ENCODE peak calls at places on chromosome 10, in five cellular contexts. T is mesendoderm, D is mesenchymal stem cell, F is IMR-90, J is trophoblast cell. V is an unnamed sample.

GRCh38 chr10:2329082-2329481 is 591.8 kb upstream of the ADARB2 start:
- DNase-seq in T (no peak), J (no peak), F (no peak), D (no peak), V (no peak)

GRCh38 chr10:27744478-27745379 is 890 bp downstream of the MKX start:
- DNase-seq in J (peak; percentile 1), T (peak; percentile 63), D (peak; percentile 27), F (peak; percentile 26), V (peak; percentile 44)

GRCh38 chr10:91190388-91190870 is 30.0 kb upstream of the PCGF5 start:
- DNase-seq in D (peak; percentile 26), F (peak; percentile 78), J (no peak), T (no peak), V (no peak)

GRCh38 chr10:16611037-16611436 is 89.4 kb upstream of the C1QL3 start:
- DNase-seq in T (no peak), J (no peak), D (peak; percentile 17), F (no peak), V (no peak)

GRCh38 chr10:45514283-45515270 is 140.6 kb downstream of the ALOX5 start:
- DNase-seq in T (no peak), J (no peak), D (peak; percentile 19), F (peak; percentile 43), V (no peak)

GRCh38 chr10:62545667-62546066 is 171.5 kb downstream of the ZNF365 start:
- DNase-seq in J (no peak), D (peak; percentile 49), T (no peak), F (peak; percentile 39), V (no peak)

GRCh38 chr10:71243756-71244637 is 31.6 kb downstream of the UNC5B start:
- DNase-seq in T (no peak), F (peak; percentile 28), J (peak; percentile 76), D (peak; percentile 78), V (no peak)

GRCh38 chr10:27153855-27154198 is 357 bp downstream of the YME1L1 start:
- DNase-seq in J (peak; percentile 8), F (peak; percentile 29), D (no peak), T (peak; percentile 47), V (no peak)

GRCh38 chr10:122521011-122521410 is 39.5 kb upstream of the DMBT1 start:
- DNase-seq in D (no peak), F (no peak), T (no peak), J (no peak), V (no peak)

GRCh38 chr10:68301790-68302502 is 29.9 kb upstream of the HNRNPH3 start:
- DNase-seq in J (peak; percentile 14), F (peak; percentile 75), T (peak; percentile 40), D (peak; percentile 55), V (no peak)

GRCh38 chr10:103915794-103916193 is 2.2 kb downstream of the STN1 start:
- DNase-seq in T (no peak), J (no peak), D (peak; percentile 17), F (no peak), V (no peak)

GRCh38 chr10:126663328-126663727 is 7.2 kb downstream of the C10orf90 start:
- DNase-seq in J (no peak), F (no peak), T (no peak), D (peak; percentile 100), V (no peak)

GRCh38 chr10:73860050-73860491 is 14.3 kb downstream of the CAMK2G start:
- DNase-seq in D (no peak), F (no peak), J (no peak), T (no peak), V (no peak)

GRCh38 chr10:24196426-24197039 is 12.4 kb upstream of the KIAA1217 start:
- DNase-seq in T (peak; percentile 81), J (peak; percentile 61), F (peak; percentile 59), D (peak; percentile 58), V (peak; percentile 82)

GRCh38 chr10:98272690-98273453 is 4.9 kb upstream of the LOXL4 start:
- DNase-seq in D (no peak), T (peak; percentile 58), F (no peak), J (no peak), V (peak; percentile 63)

GRCh38 chr10:75472685-75473084 is 41.3 kb downstream of the LRMDA start:
- DNase-seq in T (no peak), F (no peak), J (no peak), D (no peak), V (peak; percentile 8)

GRCh38 chr10:91883549-91884542 is 25.4 kb downstream of the FGFBP3 start:
- DNase-seq in J (peak; percentile 21), D (peak; percentile 45), F (peak; percentile 41), T (peak; percentile 76), V (peak; percentile 61)

GRCh38 chr10:59557052-59557451 is 152.6 kb downstream of the SLC16A9 start:
- DNase-seq in F (no peak), J (no peak), D (no peak), T (peak; percentile 76), V (no peak)

GRCh38 chr10:112393341-112393740 is 19.4 kb downstream of the ACSL5 start:
- DNase-seq in J (no peak), T (no peak), F (no peak), D (no peak), V (no peak)

GRCh38 chr10:103542764-103543616 is 49.5 kb downstream of the NEURL1 start:
- DNase-seq in F (peak; percentile 49), T (peak; percentile 85), J (no peak), D (peak; percentile 51), V (peak; percentile 67)

GRCh38 chr10:100653957-100654834 is 91.2 kb upstream of the PAX2 start:
- DNase-seq in T (peak; percentile 91), F (no peak), D (no peak), J (no peak), V (peak; percentile 66)

GRCh38 chr10:17216217-17216900 is 11.7 kb upstream of the VIM start:
- DNase-seq in T (peak; percentile 74), D (peak; percentile 99), F (peak; percentile 98), J (peak; percentile 29), V (peak; percentile 52)

GRCh38 chr10:31602541-31603244 is 283.7 kb downstream of the ZEB1 start:
- DNase-seq in J (no peak), T (peak; percentile 76), D (peak; percentile 75), F (peak; percentile 73), V (peak; percentile 68)

GRCh38 chr10:62638062-62638477 is 166.4 kb upstream of the ADO start:
- DNase-seq in T (peak; percentile 49), J (no peak), F (peak; percentile 19), D (peak; percentile 20), V (no peak)

GRCh38 chr10:52741851-52742250 is 30.7 kb downstream of the MBL2 start:
- DNase-seq in F (no peak), J (no peak), D (no peak), T (no peak), V (no peak)

GRCh38 chr10:77350711-77351119 is 286.9 kb downstream of the KCNMA1 start:
- DNase-seq in T (peak; percentile 72), D (peak; percentile 99), J (peak; percentile 46), F (peak; percentile 100), V (no peak)

GRCh38 chr10:8006274-8006999 is 48.1 kb upstream of the GATA3 start:
- DNase-seq in F (no peak), T (no peak), J (no peak), D (no peak), V (no peak)

GRCh38 chr10:27908231-27908630 is 90.6 kb downstream of the ODAD2 start:
- DNase-seq in F (no peak), J (no peak), T (no peak), D (no peak), V (no peak)

GRCh38 chr10:33377658-33378025 is 43.2 kb upstream of the NRP1 start:
- DNase-seq in D (no peak), F (peak; percentile 48), J (no peak), T (no peak), V (no peak)

GRCh38 chr10:132452216-132452650 is 55.2 kb downstream of the PWWP2B start:
- DNase-seq in F (no peak), J (no peak), D (no peak), T (no peak), V (no peak)
- H2AK5ac ChIP-seq in F (no peak overlapping the region), J (peak overlapping the region; percentile 10), D (no peak overlapping the region), T (no peak overlapping the region), V (no peak overlapping the region)

DNA sequence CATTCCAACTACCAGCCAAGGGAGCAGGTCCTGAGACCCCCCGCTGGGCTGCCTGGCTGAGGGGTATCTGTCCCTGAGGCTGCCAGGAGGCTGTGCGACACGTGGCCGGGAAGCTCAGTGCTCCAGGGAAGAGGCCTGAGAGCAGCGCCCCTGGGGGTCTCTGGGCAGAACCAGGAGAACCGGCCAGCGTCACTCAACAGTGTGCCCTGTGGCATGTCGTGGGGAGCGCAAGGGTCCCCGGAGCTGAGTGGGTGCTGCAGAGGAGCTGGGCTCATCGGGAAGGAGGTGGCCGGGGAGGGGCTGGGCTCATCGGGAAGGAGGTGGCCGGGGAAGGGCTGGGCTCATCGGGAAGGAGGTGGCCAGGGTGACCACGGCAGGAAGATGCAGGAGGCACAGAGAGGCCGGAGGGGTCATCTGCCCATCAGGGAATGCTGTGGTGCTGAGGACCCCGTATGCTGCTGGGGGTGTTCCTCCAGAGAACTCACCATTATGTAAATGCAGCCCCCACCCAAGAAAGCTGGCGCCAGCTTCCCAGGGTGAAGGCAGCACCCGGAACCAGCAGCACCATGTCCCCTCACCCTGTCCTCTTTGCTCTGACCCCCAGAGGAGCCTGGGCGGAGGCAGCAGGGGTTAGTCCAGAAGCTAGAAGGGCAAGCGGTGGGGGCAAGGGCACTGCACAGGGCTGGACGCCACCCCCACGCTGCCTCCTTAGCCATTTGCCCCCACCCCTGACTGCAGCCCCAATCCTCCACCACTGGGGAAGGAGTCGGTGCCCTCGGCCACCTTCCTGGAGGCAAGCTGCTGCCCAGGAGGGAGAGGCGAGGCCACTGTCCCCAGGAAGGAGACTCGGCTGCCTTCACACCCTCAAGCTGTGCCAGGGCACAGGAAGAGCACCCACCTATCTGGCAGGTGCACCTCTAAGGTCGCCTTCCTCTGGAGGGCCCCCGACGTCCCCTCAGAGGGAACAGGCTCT is 33.3 kb downstream of the CALML3 start:
- DNase-seq in J (no peak), D (no peak), F (no peak), T (peak; percentile 33), V (no peak)
- H2AK5ac ChIP-seq in J (peak overlapping the region; percentile 88), D (peak overlapping the region; percentile 33), F (peak overlapping the region; percentile 97), T (peak overlapping the region; percentile 45), V (no peak overlapping the region)

GRCh38 chr10:78933828-78934227 is 134.9 kb upstream of the ZMIZ1 start:
- DNase-seq in D (no peak), T (no peak), J (no peak), F (no peak), V (no peak)

GRCh38 chr10:78932084-78932386 is 136.7 kb upstream of the ZMIZ1 start:
- DNase-seq in F (no peak), D (no peak), J (no peak), T (no peak), V (no peak)

GRCh38 chr10:78931333-78932083 is 137.3 kb upstream of the ZMIZ1 start:
- DNase-seq in F (peak; percentile 88), T (peak; percentile 60), D (peak; percentile 91), J (no peak), V (no peak)

GRCh38 chr10:78934499-78934898 is 134.3 kb upstream of the ZMIZ1 start:
- DNase-seq in J (no peak), T (no peak), F (no peak), D (peak; percentile 61), V (no peak)

GRCh38 chr10:78932861-78933260 is 135.9 kb upstream of the ZMIZ1 start:
- DNase-seq in J (no peak), F (no peak), D (no peak), T (no peak), V (no peak)
- H2AK5ac ChIP-seq in J (no peak overlapping the region), F (peak overlapping the region; percentile 65), D (no peak overlapping the region), T (no peak overlapping the region), V (no peak overlapping the region)

DNA sequence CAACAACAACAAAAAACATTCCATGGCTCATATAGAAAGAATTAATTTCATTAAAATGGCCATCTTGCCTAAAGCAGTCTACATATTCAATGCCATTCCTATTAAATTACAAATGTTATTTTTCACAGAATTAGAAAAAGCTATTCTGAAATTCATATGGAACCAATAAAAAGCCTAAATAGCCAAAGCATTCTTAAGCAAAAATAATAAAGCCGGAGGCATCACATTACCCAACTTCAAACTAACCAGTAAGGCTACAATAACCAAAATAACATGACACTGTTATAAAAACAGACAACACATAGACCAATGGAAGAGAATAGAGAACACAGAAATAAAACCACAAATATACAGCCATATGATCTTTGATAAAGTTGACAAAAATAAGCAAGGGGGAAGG is 330.4 kb downstream of the KIF20B start:
- DNase-seq in T (no peak), D (no peak), J (no peak), F (no peak), V (no peak)
- H2AK5ac ChIP-seq in T (no peak overlapping the region), D (no peak overlapping the region), J (no peak overlapping the region), F (no peak overlapping the region), V (no peak overlapping the region)